ENCODE peak calls at places on chromosomes 16 and 17, in five cellular contexts. Z is epithelial cell of esophagus; D is choroid plexus epithelial cell; K is transverse colon; N is CD8-positive, alpha-beta T cell. H is an unnamed sample.

GRCh38 chr17:79942591-79943353 is 92.9 kb downstream of the TBC1D16 start:
- DNase-seq in Z (no peak), D (no peak), K (peak; percentile 14), N (no peak), H (peak; percentile 28)

GRCh38 chr16:49183911-49184310 is 97.7 kb downstream of the CBLN1 start:
- DNase-seq in Z (peak; percentile 54), D (no peak), K (peak; percentile 73), N (no peak), H (no peak)

GRCh38 chr17:64109400-64109799 is 20.5 kb downstream of the ERN1 start:
- DNase-seq in Z (no peak), D (no peak), K (no peak), N (no peak), H (no peak)

GRCh38 chr16:565420-566330 is 1.1 kb upstream of the NHLRC4 start:
- DNase-seq in Z (no peak), D (no peak), K (no peak), N (no peak), H (no peak)

GRCh38 chr17:27810902-27811557 is 10.7 kb upstream of the NOS2 start:
- DNase-seq in Z (peak; percentile 60), D (no peak), K (no peak), N (no peak), H (no peak)

GRCh38 chr17:33978889-33979288 is 276.2 kb upstream of the CCL2 start:
- DNase-seq in Z (no peak), D (no peak), K (no peak), N (no peak), H (no peak)

GRCh38 chr17:6450926-6451717 is 6.9 kb downstream of the PIMREG start:
- DNase-seq in Z (no peak), D (no peak), K (no peak), N (no peak), H (no peak)

GRCh38 chr16:13994239-13995106 is 74.5 kb downstream of the ERCC4 start:
- DNase-seq in Z (no peak), D (peak; percentile 22), K (no peak), N (no peak), H (no peak)

GRCh38 chr17:80116276-80116922 is 15.0 kb downstream of the GAA start:
- DNase-seq in Z (no peak), D (no peak), K (no peak), N (no peak), H (no peak)

GRCh38 chr17:6374761-6375312 is 60.1 kb downstream of the AIPL1 start:
- DNase-seq in Z (peak; percentile 64), D (peak; percentile 22), K (no peak), N (no peak), H (peak; percentile 1)

GRCh38 chr17:50148226-50149098 is 2.0 kb downstream of the PPP1R9B start:
- DNase-seq in Z (peak; percentile 94), D (no peak), K (peak; percentile 78), N (peak; percentile 80), H (peak; percentile 37)

GRCh38 chr17:17420035-17420434 is 56.8 kb upstream of the MED9 start:
- DNase-seq in Z (no peak), D (no peak), K (no peak), N (no peak), H (no peak)

GRCh38 chr16:57805176-57805575 is 2.9 kb upstream of the KIFC3 start:
- DNase-seq in Z (no peak), D (no peak), K (no peak), N (no peak), H (no peak)

GRCh38 chr16:35523991-35524390 is 2064.6 kb downstream of the TP53TG3F start:
- DNase-seq in Z (no peak), D (no peak), K (no peak), N (no peak), H (no peak)

GRCh38 chr17:38970128-38970527 is 2.9 kb upstream of the FBXO47 start:
- DNase-seq in Z (no peak), D (no peak), K (no peak), N (no peak), H (no peak)
- TF ChIP-seq CTCF in Z (peak; percentile 10), D (no peak), K (no peak), N (no peak), H (no peak)

GRCh38 chr17:77893144-77894044 is 65.1 kb upstream of the TNRC6C start:
- DNase-seq in Z (no peak), D (no peak), K (no peak), N (peak; percentile 41), H (no peak)

GRCh38 chr17:77891602-77892001 is 66.9 kb upstream of the TNRC6C start:
- DNase-seq in Z (no peak), D (no peak), K (no peak), N (no peak), H (no peak)

GRCh38 chr17:77894126-77894956 is 64.2 kb upstream of the TNRC6C start:
- DNase-seq in Z (no peak), D (no peak), K (peak; percentile 4), N (no peak), H (no peak)

GRCh38 chr17:77892031-77892430 is 66.5 kb upstream of the TNRC6C start:
- DNase-seq in Z (no peak), D (no peak), K (no peak), N (no peak), H (no peak)

DNA sequence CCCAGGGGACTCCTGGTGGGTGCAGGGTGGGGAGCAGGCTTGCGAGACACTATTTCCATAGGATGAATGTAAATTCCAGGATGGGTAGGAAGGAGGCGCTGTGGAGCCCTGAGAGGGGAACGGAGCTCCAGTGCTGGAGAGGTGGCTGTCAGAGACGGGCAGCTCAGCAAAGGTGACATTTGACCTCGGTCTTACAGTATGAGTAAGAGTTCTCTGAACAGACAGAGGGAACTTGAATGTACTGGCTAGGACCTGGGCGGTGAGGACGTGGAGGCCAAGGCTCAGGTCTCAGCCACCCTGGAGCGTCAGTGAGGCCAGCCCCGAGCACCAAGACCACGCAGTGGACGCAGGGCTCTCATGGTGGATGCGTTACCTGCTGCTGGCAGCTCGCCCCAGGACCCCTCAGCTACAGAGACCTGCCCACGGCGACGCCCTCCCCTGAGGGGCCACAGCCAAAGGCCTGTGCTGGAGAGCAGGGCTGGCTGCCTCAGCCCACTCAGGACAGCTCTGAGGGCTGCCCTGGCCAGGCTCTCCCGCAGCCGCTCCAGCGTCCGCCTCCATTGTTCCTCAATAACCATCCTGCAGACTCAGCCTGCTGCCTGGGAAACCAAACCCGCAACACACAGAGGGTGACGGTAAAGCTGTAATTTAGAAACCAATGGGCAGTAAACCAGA is 65.9 kb upstream of the TNRC6C start:
- DNase-seq in Z (no peak), D (no peak), K (no peak), N (no peak), H (no peak)
- TF ChIP-seq CTCF in Z (no peak), D (peak; percentile 51), K (no peak), N (no peak), H (peak; percentile 13)

GRCh38 chr16:3017806-3018506 is at the start of gene CLDN6:
- DNase-seq in Z (no peak), D (peak; percentile 8), K (peak; percentile 32), N (peak; percentile 35), H (no peak)
- TF ChIP-seq CTCF in Z (peak; percentile 10), D (peak; percentile 42), K (no peak), N (no peak), H (peak; percentile 23)

DNA sequence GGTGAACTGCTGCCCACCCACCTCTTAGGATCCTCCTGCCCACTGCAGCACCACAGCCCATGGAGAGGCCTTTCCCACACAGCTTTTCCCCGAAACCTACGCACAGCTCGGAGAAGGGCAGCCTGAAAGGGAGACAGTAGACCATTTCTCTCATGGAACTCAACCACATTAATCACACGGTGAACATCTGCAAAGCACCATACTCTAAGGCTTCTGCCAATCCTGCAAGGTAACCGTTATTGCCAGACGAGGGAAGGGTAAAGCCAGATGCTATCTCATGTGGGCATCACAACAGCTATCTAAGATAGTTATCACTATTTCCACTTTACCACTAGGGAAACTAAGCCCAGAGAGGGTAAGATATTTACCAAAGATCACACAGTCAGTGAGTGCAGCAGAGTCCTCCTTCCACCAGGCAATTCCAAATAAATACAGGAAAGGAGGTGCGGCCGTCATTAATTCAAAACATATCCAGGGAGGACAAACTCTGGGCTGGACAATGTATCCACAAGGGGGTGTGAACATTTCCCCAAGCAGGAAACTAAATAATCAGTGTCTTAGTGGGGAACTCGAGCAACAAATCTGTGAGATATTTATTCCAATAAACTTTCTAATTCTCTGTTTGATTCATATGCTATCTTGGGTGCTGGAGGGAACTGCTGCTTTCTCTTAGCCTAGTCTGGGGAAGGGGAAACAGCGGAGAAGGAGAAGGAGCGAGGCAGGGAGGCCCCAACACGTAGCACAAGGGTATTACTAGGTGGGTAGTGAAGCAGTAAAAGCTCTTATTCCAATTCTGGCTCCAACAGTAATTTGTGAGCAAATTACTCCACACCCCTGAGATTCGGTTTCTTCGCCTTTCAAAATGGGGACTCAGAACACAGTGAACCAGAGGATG is 723 bp downstream of the TMEM186 start:
- DNase-seq in Z (no peak), D (no peak), K (no peak), N (no peak), H (no peak)
- TF ChIP-seq CTCF in Z (no peak), D (no peak), K (no peak), N (no peak), H (no peak)

GRCh38 chr16:48113471-48113870 is 42.3 kb downstream of the ABCC12 start:
- DNase-seq in Z (peak; percentile 41), D (no peak), K (no peak), N (no peak), H (no peak)
- TF ChIP-seq CTCF in Z (peak; percentile 52), D (peak; percentile 46), K (no peak), N (no peak), H (no peak)

DNA sequence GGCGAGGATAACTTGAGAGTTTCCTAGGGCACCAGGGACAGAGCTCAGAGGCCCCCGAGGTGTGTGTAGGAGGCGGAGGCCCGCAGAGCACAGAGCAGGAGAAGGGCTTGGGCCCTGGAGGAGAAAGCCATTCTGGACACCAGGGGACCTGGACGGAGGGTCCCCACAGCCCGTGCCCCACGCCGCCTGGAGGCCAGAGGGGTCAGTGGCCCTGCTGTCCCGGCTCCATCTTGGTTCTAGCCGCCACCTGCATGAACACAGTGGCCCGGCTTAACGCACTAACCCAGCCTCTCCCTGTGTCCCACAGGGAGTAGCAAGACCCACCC is 21.1 kb downstream of the TRARG1 start:
- DNase-seq in Z (no peak), D (no peak), K (no peak), N (no peak), H (no peak)
- TF ChIP-seq CTCF in Z (no peak), D (no peak), K (no peak), N (no peak), H (no peak)

H was measured in cardiac fibroblast.